ENCODE peak calls at places on chromosomes 1 and 21, in eight cellular contexts. I is NCI-H1092 treated with DMSO at 0.1 percent for 48 hours; F is fibroblast of lung; O is activated CD8-positive, alpha-beta memory T cell treated with anti-CD3 and anti-CD28 coated beads for 1 hour; B is D341Med; Z is AG08396; P is putamen; Q is stomach. W is an unnamed sample.

GRCh38 chr1:211920141-211920572 is 89.6 kb upstream of the LPGAT1 start:
- DNase-seq in I (peak), F (peak), O (no peak), B (no peak), Z (no peak), P (no peak), Q (peak), W (no peak)

GRCh38 chr1:162420120-162420519 is 8.2 kb upstream of the SH2D1B start:
- DNase-seq in I (no peak), F (no peak), O (no peak), B (no peak), Z (no peak), P (no peak), Q (no peak), W (no peak)

GRCh38 chr1:236403905-236404696 is 10.0 kb downstream of the EDARADD start:
- DNase-seq in I (no peak), F (no peak), O (no peak), B (no peak), Z (no peak), P (no peak), Q (no peak), W (no peak)

GRCh38 chr1:15326691-15327530 is 79.9 kb downstream of the FHAD1 start:
- DNase-seq in I (peak), F (peak), O (no peak), B (no peak), Z (peak), P (no peak), Q (peak), W (no peak)

GRCh38 chr1:214678386-214678785 is 75.4 kb downstream of the CENPF start:
- DNase-seq in I (no peak), F (no peak), O (no peak), B (no peak), Z (peak), P (no peak), Q (no peak), W (peak)

GRCh38 chr1:46643368-46643775 is 24.8 kb downstream of the ATPAF1 start:
- DNase-seq in I (peak), F (peak), O (no peak), B (no peak), Z (peak), P (no peak), Q (no peak), W (peak)

GRCh38 chr1:44672254-44672955 is 1.9 kb downstream of the TMEM53 start:
- DNase-seq in I (no peak), F (peak), O (no peak), B (no peak), Z (no peak), P (no peak), Q (no peak), W (no peak)

GRCh38 chr1:5992814-5993552 is 758 bp upstream of the NPHP4 start:
- DNase-seq in I (peak), F (no peak), O (no peak), B (peak), Z (no peak), P (no peak), Q (no peak), W (no peak)

GRCh38 chr1:174713796-174714195 is 266.0 kb downstream of the GPR52 start:
- DNase-seq in I (no peak), F (no peak), O (no peak), B (no peak), Z (no peak), P (peak), Q (no peak), W (no peak)

GRCh38 chr1:197464039-197464438 is 196.0 kb downstream of the CRB1 start:
- DNase-seq in I (peak), F (peak), O (no peak), B (no peak), Z (peak), P (peak), Q (no peak), W (peak)

GRCh38 chr1:201718346-201719202 is 110.4 kb upstream of the IPO9 start:
- DNase-seq in I (no peak), F (no peak), O (no peak), B (no peak), Z (peak), P (peak), Q (no peak), W (no peak)

GRCh38 chr21:33542640-33543504 is at the start of gene SON:
- DNase-seq in I (peak), F (peak), O (peak), B (peak), Z (peak), P (peak), Q (peak), W (peak)

GRCh38 chr1:185439727-185440415 is 122.8 kb upstream of the IVNS1ABP start:
- DNase-seq in I (no peak), F (no peak), O (no peak), B (no peak), Z (no peak), P (no peak), Q (no peak), W (peak)

GRCh38 chr1:70043806-70044205 is 161.6 kb downstream of the LRRC40 start:
- DNase-seq in I (no peak), F (peak), O (no peak), B (no peak), Z (peak), P (no peak), Q (no peak), W (peak)

GRCh38 chr21:28871388-28872015 is 121.2 kb downstream of the LTN1 start:
- DNase-seq in I (no peak), F (no peak), O (no peak), B (no peak), Z (peak), P (no peak), Q (no peak), W (peak)

GRCh38 chr1:202888204-202888506 is 794 bp downstream of the RABIF start:
- DNase-seq in I (no peak), F (peak), O (no peak), B (no peak), Z (no peak), P (no peak), Q (no peak), W (no peak)

GRCh38 chr1:117753232-117753631 is 147.4 kb downstream of the TENT5C start:
- DNase-seq in I (no peak), F (no peak), O (no peak), B (no peak), Z (no peak), P (no peak), Q (no peak), W (no peak)

GRCh38 chr1:7389786-7390603 is 381.1 kb upstream of the VAMP3 start:
- DNase-seq in I (no peak), F (no peak), O (no peak), B (peak), Z (no peak), P (no peak), Q (peak), W (no peak)

GRCh38 chr1:43554444-43554992 is 23.8 kb downstream of the PTPRF start:
- DNase-seq in I (peak), F (peak), O (no peak), B (peak), Z (peak), P (no peak), Q (no peak), W (no peak)

GRCh38 chr1:114033219-114033706 is 54.0 kb downstream of the OLFML3 start:
- DNase-seq in I (peak), F (no peak), O (no peak), B (peak), Z (no peak), P (no peak), Q (no peak), W (peak)

GRCh38 chr1:157407917-157408525 is 144.3 kb downstream of the FCRL5 start:
- DNase-seq in I (no peak), F (no peak), O (no peak), B (no peak), Z (no peak), P (no peak), Q (no peak), W (no peak)

GRCh38 chr1:151989131-151989868 is 4.4 kb downstream of the S100A10 start:
- DNase-seq in I (no peak), F (peak), O (peak), B (no peak), Z (peak), P (no peak), Q (peak), W (peak)

GRCh38 chr1:203124546-203125317 is 2.8 kb upstream of the ADORA1 start:
- DNase-seq in I (no peak), F (no peak), O (no peak), B (peak), Z (no peak), P (no peak), Q (no peak), W (no peak)

W was measured in hepatocyte.